ENCODE peak calls at places on chromosome 21, in ten cellular contexts. One of them, this sample, is unnamed.

GRCh38 chr21:38680401-38680800 is 125.3 kb upstream of the ETS2 start:
- DNase-seq in foreskin fibroblast: no peak
- DNase-seq in tibial nerve: no peak
- DNase-seq in lower lobe of right lung: no peak
- DNase-seq in ovary: no peak
- DNase-seq in A549: no peak
- DNase-seq in astrocyte of the spinal cord: no peak
- DNase-seq in GM06990: no peak
- DNase-seq in GM23338: no peak
- DNase-seq in esophagus muscularis mucosa: no peak
- DNase-seq in this sample: no peak

GRCh38 chr21:40768056-40768455 is 78.9 kb downstream of the DSCAM start:
- DNase-seq in esophagus muscularis mucosa: no peak
- DNase-seq in foreskin fibroblast: no peak
- DNase-seq in ovary: no peak
- DNase-seq in astrocyte of the spinal cord: no peak
- DNase-seq in tibial nerve: no peak
- DNase-seq in lower lobe of right lung: no peak
- DNase-seq in GM06990: no peak
- DNase-seq in GM23338: no peak
- DNase-seq in A549: no peak
- DNase-seq in this sample: no peak

GRCh38 chr21:35048183-35048601 is 910 bp downstream of the RUNX1 start:
- DNase-seq in tibial nerve: no peak
- DNase-seq in GM23338: no peak
- DNase-seq in esophagus muscularis mucosa: peak; percentile 77
- DNase-seq in A549: peak; percentile 7
- DNase-seq in GM06990: peak; percentile 48
- DNase-seq in ovary: no peak
- DNase-seq in foreskin fibroblast: peak; percentile 40
- DNase-seq in lower lobe of right lung: peak; percentile 67
- DNase-seq in astrocyte of the spinal cord: no peak
- DNase-seq in this sample: no peak

GRCh38 chr21:31124005-31124404 is 85.7 kb upstream of the KRTAP19-8 start:
- DNase-seq in A549: no peak
- DNase-seq in esophagus muscularis mucosa: no peak
- DNase-seq in tibial nerve: no peak
- DNase-seq in GM23338: peak; percentile 29
- DNase-seq in ovary: no peak
- DNase-seq in lower lobe of right lung: no peak
- DNase-seq in GM06990: no peak
- DNase-seq in foreskin fibroblast: no peak
- DNase-seq in astrocyte of the spinal cord: no peak
- DNase-seq in this sample: no peak

GRCh38 chr21:45335151-45335760 is 47.6 kb upstream of the POFUT2 start:
- DNase-seq in foreskin fibroblast: no peak
- DNase-seq in ovary: no peak
- DNase-seq in A549: no peak
- DNase-seq in tibial nerve: no peak
- DNase-seq in esophagus muscularis mucosa: no peak
- DNase-seq in lower lobe of right lung: peak; percentile 19
- DNase-seq in astrocyte of the spinal cord: no peak
- DNase-seq in GM23338: no peak
- DNase-seq in GM06990: no peak
- DNase-seq in this sample: no peak

GRCh38 chr21:30434033-30434631 is 4.1 kb downstream of the KRTAP13-4 start:
- DNase-seq in GM06990: no peak
- DNase-seq in tibial nerve: peak; percentile 13
- DNase-seq in astrocyte of the spinal cord: peak; percentile 1
- DNase-seq in GM23338: peak; percentile 86
- DNase-seq in A549: peak; percentile 32
- DNase-seq in foreskin fibroblast: peak; percentile 12
- DNase-seq in lower lobe of right lung: no peak
- DNase-seq in ovary: no peak
- DNase-seq in esophagus muscularis mucosa: no peak
- DNase-seq in this sample: peak; percentile 4

GRCh38 chr21:37503848-37504467 is 137.4 kb downstream of the DYRK1A start:
- DNase-seq in tibial nerve: no peak
- DNase-seq in GM06990: no peak
- DNase-seq in foreskin fibroblast: peak; percentile 71
- DNase-seq in astrocyte of the spinal cord: peak; percentile 89
- DNase-seq in lower lobe of right lung: no peak
- DNase-seq in A549: no peak
- DNase-seq in esophagus muscularis mucosa: no peak
- DNase-seq in GM23338: no peak
- DNase-seq in ovary: no peak
- DNase-seq in this sample: peak; percentile 54

GRCh38 chr21:39676054-39676771 is 63.5 kb downstream of the B3GALT5 start:
- DNase-seq in astrocyte of the spinal cord: peak; percentile 61
- DNase-seq in GM23338: no peak
- DNase-seq in GM06990: peak; percentile 11
- DNase-seq in A549: peak; percentile 45
- DNase-seq in ovary: no peak
- DNase-seq in lower lobe of right lung: no peak
- DNase-seq in foreskin fibroblast: peak; percentile 26
- DNase-seq in tibial nerve: no peak
- DNase-seq in esophagus muscularis mucosa: no peak
- DNase-seq in this sample: peak; percentile 23

GRCh38 chr21:26801524-26801923 is 43.7 kb downstream of the ADAMTS1 start:
- DNase-seq in ovary: no peak
- DNase-seq in tibial nerve: no peak
- DNase-seq in foreskin fibroblast: peak; percentile 87
- DNase-seq in esophagus muscularis mucosa: no peak
- DNase-seq in astrocyte of the spinal cord: peak; percentile 66
- DNase-seq in lower lobe of right lung: no peak
- DNase-seq in A549: no peak
- DNase-seq in GM23338: no peak
- DNase-seq in GM06990: no peak
- DNase-seq in this sample: no peak

GRCh38 chr21:44962481-44962966 is 22.7 kb downstream of the SLX9 start:
- DNase-seq in A549: no peak
- DNase-seq in GM23338: no peak
- DNase-seq in esophagus muscularis mucosa: no peak
- DNase-seq in foreskin fibroblast: peak; percentile 92
- DNase-seq in lower lobe of right lung: peak; percentile 50
- DNase-seq in astrocyte of the spinal cord: peak; percentile 98
- DNase-seq in GM06990: no peak
- DNase-seq in tibial nerve: no peak
- DNase-seq in ovary: no peak
- DNase-seq in this sample: peak; percentile 99

DNA sequence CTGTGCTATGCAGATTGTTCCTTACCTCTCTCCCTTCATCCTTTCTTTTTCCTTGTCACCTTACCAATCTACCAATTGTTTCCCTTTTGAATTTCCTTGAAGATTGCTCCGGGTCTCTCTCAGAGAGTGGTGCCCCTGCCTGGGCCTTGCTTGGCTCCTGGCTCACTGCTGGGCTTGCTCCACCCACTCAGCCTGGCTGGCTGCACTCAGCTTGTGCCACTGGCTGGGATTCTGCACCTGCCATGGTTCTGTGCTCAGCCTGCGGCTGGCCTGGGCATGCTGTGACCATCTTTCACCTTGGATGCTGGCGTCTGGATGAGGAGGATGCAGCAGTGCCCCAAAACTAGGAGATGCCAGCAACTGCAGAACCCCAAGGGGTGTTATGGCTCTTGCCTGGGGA is 463.9 kb upstream of the CXADR start:
- DNase-seq in foreskin fibroblast: no peak
- DNase-seq in GM06990: no peak
- DNase-seq in lower lobe of right lung: no peak
- DNase-seq in GM23338: no peak
- DNase-seq in tibial nerve: no peak
- DNase-seq in astrocyte of the spinal cord: no peak
- DNase-seq in esophagus muscularis mucosa: no peak
- DNase-seq in A549: no peak
- DNase-seq in ovary: no peak
- DNase-seq in this sample: no peak
- H3K4me3 ChIP-seq in foreskin fibroblast: no peak overlapping the region
- H3K4me3 ChIP-seq in GM06990: no peak overlapping the region
- H3K4me3 ChIP-seq in lower lobe of right lung: no peak overlapping the region
- H3K4me3 ChIP-seq in GM23338: no peak overlapping the region
- H3K4me3 ChIP-seq in tibial nerve: no peak overlapping the region
- H3K4me3 ChIP-seq in astrocyte of the spinal cord: no peak overlapping the region
- H3K4me3 ChIP-seq in esophagus muscularis mucosa: no peak overlapping the region
- H3K4me3 ChIP-seq in A549: no peak overlapping the region
- H3K4me3 ChIP-seq in ovary: no peak overlapping the region
- H3K4me3 ChIP-seq in this sample: no peak overlapping the region

GRCh38 chr21:25360593-25360992 is 246.7 kb downstream of the MRPL39 start:
- DNase-seq in astrocyte of the spinal cord: no peak
- DNase-seq in GM06990: no peak
- DNase-seq in ovary: no peak
- DNase-seq in A549: no peak
- DNase-seq in GM23338: no peak
- DNase-seq in lower lobe of right lung: no peak
- DNase-seq in esophagus muscularis mucosa: no peak
- DNase-seq in tibial nerve: no peak
- DNase-seq in foreskin fibroblast: peak; percentile 18
- DNase-seq in this sample: no peak
- TF ChIP-seq CTCF in astrocyte of the spinal cord: peak; percentile 32
- TF ChIP-seq CTCF in GM06990: peak; percentile 36
- TF ChIP-seq CTCF in ovary: no peak
- TF ChIP-seq CTCF in A549: no peak
- TF ChIP-seq CTCF in GM23338: peak; percentile 25
- TF ChIP-seq CTCF in lower lobe of right lung: no peak
- TF ChIP-seq CTCF in esophagus muscularis mucosa: no peak
- TF ChIP-seq CTCF in tibial nerve: no peak
- TF ChIP-seq CTCF in foreskin fibroblast: peak; percentile 15
- TF ChIP-seq CTCF in this sample: peak; percentile 39

GRCh38 chr21:46366966-46367365 is 43.0 kb downstream of the PCNT start:
- DNase-seq in tibial nerve: no peak
- DNase-seq in A549: no peak
- DNase-seq in astrocyte of the spinal cord: no peak
- DNase-seq in GM06990: no peak
- DNase-seq in foreskin fibroblast: no peak
- DNase-seq in GM23338: no peak
- DNase-seq in esophagus muscularis mucosa: no peak
- DNase-seq in ovary: no peak
- DNase-seq in lower lobe of right lung: no peak
- DNase-seq in this sample: no peak

GRCh38 chr21:46366091-46366490 is 42.1 kb downstream of the PCNT start:
- DNase-seq in lower lobe of right lung: no peak
- DNase-seq in esophagus muscularis mucosa: no peak
- DNase-seq in GM23338: no peak
- DNase-seq in astrocyte of the spinal cord: no peak
- DNase-seq in foreskin fibroblast: no peak
- DNase-seq in GM06990: no peak
- DNase-seq in A549: no peak
- DNase-seq in tibial nerve: no peak
- DNase-seq in ovary: no peak
- DNase-seq in this sample: no peak

GRCh38 chr21:46369520-46370235 is 45.7 kb downstream of the PCNT start:
- DNase-seq in lower lobe of right lung: no peak
- DNase-seq in GM23338: no peak
- DNase-seq in tibial nerve: no peak
- DNase-seq in ovary: no peak
- DNase-seq in astrocyte of the spinal cord: no peak
- DNase-seq in foreskin fibroblast: no peak
- DNase-seq in GM06990: no peak
- DNase-seq in esophagus muscularis mucosa: no peak
- DNase-seq in A549: no peak
- DNase-seq in this sample: no peak

GRCh38 chr21:46366561-46366960 is 42.6 kb downstream of the PCNT start:
- DNase-seq in A549: no peak
- DNase-seq in tibial nerve: no peak
- DNase-seq in GM06990: no peak
- DNase-seq in GM23338: no peak
- DNase-seq in esophagus muscularis mucosa: no peak
- DNase-seq in lower lobe of right lung: no peak
- DNase-seq in astrocyte of the spinal cord: no peak
- DNase-seq in ovary: no peak
- DNase-seq in foreskin fibroblast: no peak
- DNase-seq in this sample: no peak

DNA sequence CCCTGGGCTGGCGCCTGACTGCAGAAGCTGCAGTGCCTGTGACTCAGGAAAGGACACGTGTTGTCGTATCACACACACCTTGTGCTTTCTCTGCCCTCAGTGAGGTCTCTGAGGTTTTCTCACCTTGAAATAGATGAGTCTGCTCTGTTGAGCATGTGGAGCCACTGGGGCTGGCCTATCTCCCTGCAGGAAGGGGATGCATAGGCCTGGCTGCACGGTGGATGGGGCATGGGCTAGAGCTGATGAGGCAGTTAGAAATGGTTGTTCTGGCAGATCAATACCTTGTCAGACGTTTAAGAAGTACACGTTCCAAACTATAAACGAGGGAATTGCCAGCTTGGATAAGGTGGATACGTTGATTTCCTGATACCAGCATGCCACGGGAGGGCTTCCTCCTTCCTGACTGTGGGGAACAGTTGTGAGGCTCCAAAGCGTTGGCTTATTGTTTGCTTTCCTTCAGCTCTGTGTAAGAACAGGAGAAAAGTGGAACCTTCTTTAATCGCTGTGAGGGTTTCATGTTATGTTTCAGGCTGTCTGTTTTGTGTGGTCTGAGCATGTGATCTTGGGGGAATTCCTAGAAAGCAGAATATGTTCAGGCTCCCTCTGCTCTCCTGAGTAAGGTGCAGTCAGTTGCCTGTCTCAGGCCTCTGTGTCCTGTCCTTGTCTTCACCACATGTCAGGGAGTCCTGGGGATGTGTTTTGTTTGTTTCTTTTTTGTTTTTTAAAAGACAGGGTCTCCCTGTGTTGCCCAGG is 44.8 kb downstream of the PCNT start:
- DNase-seq in foreskin fibroblast: no peak
- DNase-seq in lower lobe of right lung: no peak
- DNase-seq in esophagus muscularis mucosa: no peak
- DNase-seq in GM06990: no peak
- DNase-seq in tibial nerve: no peak
- DNase-seq in ovary: no peak
- DNase-seq in astrocyte of the spinal cord: no peak
- DNase-seq in A549: no peak
- DNase-seq in GM23338: no peak
- DNase-seq in this sample: no peak
- H3K4me3 ChIP-seq in foreskin fibroblast: no peak overlapping the region
- H3K4me3 ChIP-seq in lower lobe of right lung: no peak overlapping the region
- H3K4me3 ChIP-seq in esophagus muscularis mucosa: no peak overlapping the region
- H3K4me3 ChIP-seq in GM06990: peak overlapping the region; percentile 37
- H3K4me3 ChIP-seq in tibial nerve: no peak overlapping the region
- H3K4me3 ChIP-seq in ovary: no peak overlapping the region
- H3K4me3 ChIP-seq in astrocyte of the spinal cord: no peak overlapping the region
- H3K4me3 ChIP-seq in A549: no peak overlapping the region
- H3K4me3 ChIP-seq in GM23338: no peak overlapping the region
- H3K4me3 ChIP-seq in this sample: no peak overlapping the region

GRCh38 chr21:29164330-29164942 is 34.0 kb downstream of the MAP3K7CL start:
- DNase-seq in tibial nerve: no peak
- DNase-seq in esophagus muscularis mucosa: no peak
- DNase-seq in A549: peak; percentile 78
- DNase-seq in lower lobe of right lung: no peak
- DNase-seq in foreskin fibroblast: peak; percentile 87
- DNase-seq in GM06990: no peak
- DNase-seq in GM23338: peak; percentile 71
- DNase-seq in ovary: no peak
- DNase-seq in astrocyte of the spinal cord: peak; percentile 89
- DNase-seq in this sample: peak; percentile 83
- TF ChIP-seq CTCF in tibial nerve: peak; percentile 77
- TF ChIP-seq CTCF in esophagus muscularis mucosa: peak; percentile 79
- TF ChIP-seq CTCF in A549: peak; percentile 75
- TF ChIP-seq CTCF in lower lobe of right lung: peak; percentile 71
- TF ChIP-seq CTCF in foreskin fibroblast: peak; percentile 65
- TF ChIP-seq CTCF in GM06990: peak; percentile 53
- TF ChIP-seq CTCF in GM23338: peak; percentile 68
- TF ChIP-seq CTCF in ovary: peak; percentile 53
- TF ChIP-seq CTCF in astrocyte of the spinal cord: peak; percentile 68
- TF ChIP-seq CTCF in this sample: peak; percentile 80